ENCODE peak calls at places on chromosomes 3 and 15, in six cellular contexts. U is transverse colon, K is endothelial cell of umbilical vein, M is stomach, D is HCT116, O is HepG2. T is an unnamed sample.
A peak's percentile ranks its signal among the peaks of the same experiment; 100 is the strongest.

GRCh38 chr3:8499181-8499611 is 2.4 kb upstream of the LMCD1 start:
- DNase-seq in U (no peak), K (peak; percentile 79), M (peak; percentile 50), D (no peak), O (peak; percentile 92), T (no peak)

GRCh38 chr15:51475736-51476135 is 134.3 kb downstream of the GLDN start:
- DNase-seq in U (no peak), K (no peak), M (no peak), D (no peak), O (no peak), T (no peak)

GRCh38 chr3:178397836-178398235 is 138.4 kb upstream of the KCNMB2 start:
- DNase-seq in U (no peak), K (no peak), M (no peak), D (no peak), O (no peak), T (no peak)

GRCh38 chr3:42547401-42547945 is 34.3 kb downstream of the SEC22C start:
- DNase-seq in U (peak; percentile 77), K (peak; percentile 57), M (peak; percentile 82), D (peak; percentile 31), O (peak; percentile 23), T (peak; percentile 53)

GRCh38 chr3:51269466-51269865 is 115.6 kb upstream of the MANF start:
- DNase-seq in U (no peak), K (no peak), M (no peak), D (no peak), O (no peak), T (no peak)

GRCh38 chr3:17233398-17233800 is 348.6 kb downstream of the PLCL2 start:
- DNase-seq in U (no peak), K (peak; percentile 74), M (no peak), D (peak; percentile 52), O (peak; percentile 66), T (no peak)

GRCh38 chr3:48558446-48559134 is 2.0 kb upstream of the PFKFB4 start:
- DNase-seq in U (peak; percentile 43), K (no peak), M (no peak), D (no peak), O (no peak), T (no peak)

GRCh38 chr15:33985287-33985686 is 17.0 kb downstream of the CHRM5 start:
- DNase-seq in U (no peak), K (no peak), M (no peak), D (no peak), O (no peak), T (no peak)

GRCh38 chr3:132997404-132997803 is 40.8 kb upstream of the TMEM108 start:
- DNase-seq in U (no peak), K (no peak), M (no peak), D (no peak), O (no peak), T (no peak)

GRCh38 chr3:79419222-79419621 is 348.6 kb downstream of the ROBO1 start:
- DNase-seq in U (no peak), K (no peak), M (no peak), D (no peak), O (no peak), T (no peak)

GRCh38 chr3:113746955-113747718 is at the start of gene ATP6V1A:
- DNase-seq in U (peak; percentile 82), K (peak; percentile 51), M (peak; percentile 74), D (no peak), O (peak; percentile 11), T (peak; percentile 43)

GRCh38 chr3:194574639-194575483 is 58.4 kb downstream of the TMEM44 start:
- DNase-seq in U (no peak), K (no peak), M (no peak), D (no peak), O (no peak), T (no peak)

DNA sequence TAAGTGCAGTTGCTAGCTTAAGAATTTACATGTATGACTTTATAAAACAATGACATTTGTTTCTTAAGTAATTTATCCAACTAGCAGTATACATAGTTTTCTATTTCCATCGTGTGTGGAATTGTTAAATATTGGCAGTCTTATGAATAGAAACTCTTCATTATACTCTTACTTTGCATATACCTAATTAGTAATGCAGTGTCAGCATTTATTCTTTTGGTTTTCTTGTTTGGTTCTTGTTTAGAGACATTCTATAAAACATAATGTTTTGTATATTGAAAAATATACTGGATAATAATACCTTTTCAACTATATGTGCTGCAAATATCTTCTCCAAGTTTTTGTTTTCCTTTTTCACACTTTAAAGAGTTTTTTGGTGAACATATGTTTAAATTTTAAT is 760.2 kb downstream of the VGLL3 start:
- DNase-seq in U (no peak), K (no peak), M (no peak), D (no peak), O (no peak), T (no peak)
- TF ChIP-seq POLR2AphosphoS5 in U (no peak), K (no peak), M (no peak), D (no peak), O (no peak), T (no peak)

GRCh38 chr15:56367156-56367555 is 1.9 kb downstream of the TEX9 start:
- DNase-seq in U (no peak), K (no peak), M (no peak), D (no peak), O (no peak), T (no peak)

GRCh38 chr15:56366211-56366610 is 985 bp downstream of the TEX9 start:
- DNase-seq in U (no peak), K (no peak), M (no peak), D (no peak), O (no peak), T (no peak)

GRCh38 chr15:56369234-56369633 is 4.0 kb downstream of the TEX9 start:
- DNase-seq in U (no peak), K (no peak), M (no peak), D (no peak), O (no peak), T (no peak)

GRCh38 chr15:56361978-56362377 is 3.2 kb upstream of the TEX9 start:
- DNase-seq in U (no peak), K (no peak), M (no peak), D (no peak), O (no peak), T (no peak)

DNA sequence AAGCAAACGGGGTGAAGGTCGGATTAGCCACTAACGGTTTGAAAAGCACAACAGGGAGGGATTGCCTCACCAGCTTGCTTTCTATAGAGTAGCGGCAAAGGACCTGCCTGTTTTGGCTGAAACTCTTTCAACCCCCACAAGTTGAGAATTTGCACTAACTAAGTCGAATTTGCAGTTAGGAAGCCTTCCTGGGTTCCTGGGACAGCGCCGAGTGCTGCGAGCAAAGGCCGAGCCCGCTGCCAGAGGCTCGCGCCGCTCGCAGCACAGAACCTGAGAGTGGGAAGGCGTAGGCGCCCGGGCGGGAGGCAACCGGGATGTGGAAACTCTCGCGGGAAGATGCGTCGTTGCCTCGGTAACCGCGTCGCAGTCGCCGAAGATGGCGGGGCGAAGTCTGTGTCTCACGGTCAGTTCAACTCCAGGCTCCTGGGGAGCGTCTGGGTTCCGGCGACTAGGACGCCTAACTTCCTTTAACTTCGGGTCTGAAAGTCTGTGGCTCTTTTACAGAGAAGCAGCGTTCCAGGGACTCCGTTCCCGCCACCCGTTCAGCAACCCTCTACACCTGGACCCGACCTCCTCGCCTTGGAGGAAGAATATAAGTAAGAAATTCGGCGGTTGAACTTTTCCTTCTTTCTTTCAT is at the start of gene TEX9:
- DNase-seq in U (peak; percentile 91), K (peak; percentile 74), M (peak; percentile 88), D (peak; percentile 69), O (peak; percentile 69), T (peak; percentile 58)
- TF ChIP-seq POLR2A in U (peak; percentile 47), K (no peak), M (no peak), D (peak; percentile 94), O (peak; percentile 84), T (peak; percentile 81)

GRCh38 chr3:124657138-124657537 is 73.1 kb upstream of the UMPS start:
- DNase-seq in U (no peak), K (no peak), M (no peak), D (no peak), O (no peak), T (no peak)
- TF ChIP-seq POLR2AphosphoS5 in U (no peak), K (no peak), M (no peak), D (no peak), O (no peak), T (no peak)

GRCh38 chr15:41933771-41934170 is 38.6 kb downstream of the EHD4 start:
- DNase-seq in U (peak; percentile 57), K (peak; percentile 55), M (peak; percentile 61), D (peak; percentile 61), O (no peak), T (no peak)
- TF ChIP-seq POLR2A in U (no peak), K (no peak), M (no peak), D (no peak), O (no peak), T (no peak)

GRCh38 chr15:37109151-37109912 is 9.0 kb upstream of the MEIS2 start:
- DNase-seq in U (no peak), K (no peak), M (no peak), D (no peak), O (no peak), T (no peak)

GRCh38 chr15:37108725-37109124 is 8.4 kb upstream of the MEIS2 start:
- DNase-seq in U (no peak), K (no peak), M (no peak), D (no peak), O (no peak), T (no peak)

GRCh38 chr15:37107754-37108724 is 7.7 kb upstream of the MEIS2 start:
- DNase-seq in U (no peak), K (no peak), M (no peak), D (no peak), O (no peak), T (no peak)

GRCh38 chr15:37111427-37111717 is 11.0 kb upstream of the MEIS2 start:
- DNase-seq in U (no peak), K (no peak), M (no peak), D (no peak), O (no peak), T (no peak)

GRCh38 chr15:37109952-37110630 is 9.7 kb upstream of the MEIS2 start:
- DNase-seq in U (no peak), K (no peak), M (no peak), D (no peak), O (no peak), T (no peak)
- TF ChIP-seq POLR2AphosphoS5 in U (no peak), K (no peak), M (no peak), D (no peak), O (no peak), T (no peak)

DNA sequence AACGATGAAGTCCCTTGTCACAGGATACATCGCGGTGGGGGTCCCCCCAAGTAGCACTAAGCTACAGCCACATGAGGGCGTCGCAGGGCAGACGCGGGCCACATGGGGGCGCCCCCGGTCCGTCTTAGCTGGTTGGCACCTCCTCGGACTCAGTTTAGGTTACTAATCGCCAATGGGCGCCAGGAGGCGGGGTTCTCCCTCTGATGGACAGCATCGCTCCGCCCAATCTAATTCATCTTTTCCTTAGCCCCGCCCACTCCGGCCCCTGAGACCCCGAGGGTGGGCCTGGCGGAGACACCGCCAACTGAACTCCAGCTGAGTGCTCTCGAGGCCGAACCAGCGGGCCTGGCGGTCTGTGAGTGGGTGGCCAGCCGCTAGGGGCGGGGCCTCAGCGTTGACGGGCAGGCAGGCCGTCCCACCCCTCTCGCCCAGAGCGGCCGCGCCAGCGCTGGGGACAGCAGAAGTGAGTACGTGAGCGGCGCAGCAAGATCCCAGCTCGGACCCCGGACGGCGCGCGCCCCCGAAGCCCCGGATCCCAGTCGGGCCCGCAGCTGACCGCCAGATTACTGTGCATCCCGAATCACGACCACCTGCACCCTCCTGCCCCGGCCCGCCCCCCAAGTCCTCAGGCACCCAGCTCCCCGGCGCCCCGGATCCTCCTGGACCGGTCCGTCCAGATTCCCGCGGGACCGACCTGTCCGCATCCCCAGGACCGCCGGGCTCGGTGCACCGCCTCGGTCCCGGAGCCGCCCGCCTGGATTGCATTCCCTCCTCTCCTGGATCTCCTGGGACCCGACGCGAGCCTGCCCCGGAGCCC is at the start of gene EPHB3:
- DNase-seq in U (peak; percentile 99), K (peak; percentile 99), M (peak; percentile 100), D (peak; percentile 98), O (peak; percentile 92), T (peak; percentile 94)
- TF ChIP-seq POLR2A in U (peak; percentile 95), K (no peak), M (no peak), D (peak; percentile 23), O (no peak), T (no peak)